ENCODE peak calls at places on chromosomes 5 and 9, in nine cellular contexts. One of them, this sample, is unnamed.

GRCh38 chr9:20618361-20618799 is 3.9 kb downstream of the MLLT3 start:
- DNase-seq in pancreas: no peak
- DNase-seq in heart left ventricle: peak; percentile 53
- DNase-seq in PC-3: peak; percentile 87
- DNase-seq in tibial nerve: no peak
- DNase-seq in psoas muscle: no peak
- DNase-seq in A549: peak; percentile 66
- DNase-seq in astrocyte: peak; percentile 29
- DNase-seq in left ventricle myocardium inferior: no peak
- DNase-seq in this sample: no peak

GRCh38 chr9:112145886-112146285 is 29.2 kb downstream of the SUSD1 start:
- DNase-seq in PC-3: peak; percentile 91
- DNase-seq in tibial nerve: no peak
- DNase-seq in astrocyte: peak; percentile 45
- DNase-seq in left ventricle myocardium inferior: no peak
- DNase-seq in A549: peak; percentile 64
- DNase-seq in pancreas: no peak
- DNase-seq in heart left ventricle: no peak
- DNase-seq in psoas muscle: no peak
- DNase-seq in this sample: no peak

GRCh38 chr9:7216004-7216821 is 458.4 kb downstream of the KDM4C start:
- DNase-seq in tibial nerve: no peak
- DNase-seq in heart left ventricle: no peak
- DNase-seq in pancreas: no peak
- DNase-seq in astrocyte: peak; percentile 10
- DNase-seq in PC-3: peak; percentile 56
- DNase-seq in A549: peak; percentile 36
- DNase-seq in psoas muscle: no peak
- DNase-seq in left ventricle myocardium inferior: no peak
- DNase-seq in this sample: no peak

GRCh38 chr5:159331099-159331973 is 1.0 kb upstream of the IL12B start:
- DNase-seq in astrocyte: no peak
- DNase-seq in A549: peak; percentile 71
- DNase-seq in heart left ventricle: peak; percentile 70
- DNase-seq in tibial nerve: peak; percentile 66
- DNase-seq in pancreas: peak; percentile 84
- DNase-seq in PC-3: peak; percentile 58
- DNase-seq in psoas muscle: peak; percentile 66
- DNase-seq in left ventricle myocardium inferior: peak; percentile 72
- DNase-seq in this sample: peak; percentile 46

GRCh38 chr9:33818167-33818831 is 1.3 kb downstream of the UBE2R2 start:
- DNase-seq in astrocyte: no peak
- DNase-seq in pancreas: no peak
- DNase-seq in tibial nerve: no peak
- DNase-seq in PC-3: peak; percentile 14
- DNase-seq in psoas muscle: no peak
- DNase-seq in left ventricle myocardium inferior: peak; percentile 52
- DNase-seq in heart left ventricle: no peak
- DNase-seq in A549: peak; percentile 10
- DNase-seq in this sample: no peak

GRCh38 chr9:8560560-8561525 is 761.3 kb upstream of the DMAC1 start:
- DNase-seq in A549: peak; percentile 4
- DNase-seq in left ventricle myocardium inferior: no peak
- DNase-seq in pancreas: no peak
- DNase-seq in PC-3: no peak
- DNase-seq in psoas muscle: no peak
- DNase-seq in heart left ventricle: no peak
- DNase-seq in astrocyte: no peak
- DNase-seq in tibial nerve: no peak
- DNase-seq in this sample: no peak

GRCh38 chr5:119271758-119272730 is 83.8 kb upstream of the TNFAIP8 start:
- DNase-seq in heart left ventricle: no peak
- DNase-seq in left ventricle myocardium inferior: no peak
- DNase-seq in psoas muscle: no peak
- DNase-seq in astrocyte: no peak
- DNase-seq in A549: no peak
- DNase-seq in PC-3: peak; percentile 62
- DNase-seq in tibial nerve: no peak
- DNase-seq in pancreas: no peak
- DNase-seq in this sample: no peak

GRCh38 chr5:179974946-179975712 is 67.4 kb upstream of the TBC1D9B start:
- DNase-seq in astrocyte: no peak
- DNase-seq in psoas muscle: no peak
- DNase-seq in PC-3: peak; percentile 33
- DNase-seq in tibial nerve: no peak
- DNase-seq in pancreas: no peak
- DNase-seq in A549: peak; percentile 46
- DNase-seq in heart left ventricle: no peak
- DNase-seq in left ventricle myocardium inferior: no peak
- DNase-seq in this sample: peak; percentile 62

GRCh38 chr9:125258832-125259534 is 2.6 kb upstream of the GAPVD1 start:
- DNase-seq in A549: no peak
- DNase-seq in astrocyte: no peak
- DNase-seq in pancreas: no peak
- DNase-seq in left ventricle myocardium inferior: no peak
- DNase-seq in psoas muscle: no peak
- DNase-seq in tibial nerve: no peak
- DNase-seq in PC-3: peak; percentile 9
- DNase-seq in heart left ventricle: no peak
- DNase-seq in this sample: no peak

GRCh38 chr5:52392321-52392720 is 395.4 kb upstream of the ITGA1 start:
- DNase-seq in A549: no peak
- DNase-seq in PC-3: no peak
- DNase-seq in heart left ventricle: no peak
- DNase-seq in tibial nerve: no peak
- DNase-seq in left ventricle myocardium inferior: no peak
- DNase-seq in psoas muscle: no peak
- DNase-seq in astrocyte: no peak
- DNase-seq in pancreas: no peak
- DNase-seq in this sample: no peak

DNA sequence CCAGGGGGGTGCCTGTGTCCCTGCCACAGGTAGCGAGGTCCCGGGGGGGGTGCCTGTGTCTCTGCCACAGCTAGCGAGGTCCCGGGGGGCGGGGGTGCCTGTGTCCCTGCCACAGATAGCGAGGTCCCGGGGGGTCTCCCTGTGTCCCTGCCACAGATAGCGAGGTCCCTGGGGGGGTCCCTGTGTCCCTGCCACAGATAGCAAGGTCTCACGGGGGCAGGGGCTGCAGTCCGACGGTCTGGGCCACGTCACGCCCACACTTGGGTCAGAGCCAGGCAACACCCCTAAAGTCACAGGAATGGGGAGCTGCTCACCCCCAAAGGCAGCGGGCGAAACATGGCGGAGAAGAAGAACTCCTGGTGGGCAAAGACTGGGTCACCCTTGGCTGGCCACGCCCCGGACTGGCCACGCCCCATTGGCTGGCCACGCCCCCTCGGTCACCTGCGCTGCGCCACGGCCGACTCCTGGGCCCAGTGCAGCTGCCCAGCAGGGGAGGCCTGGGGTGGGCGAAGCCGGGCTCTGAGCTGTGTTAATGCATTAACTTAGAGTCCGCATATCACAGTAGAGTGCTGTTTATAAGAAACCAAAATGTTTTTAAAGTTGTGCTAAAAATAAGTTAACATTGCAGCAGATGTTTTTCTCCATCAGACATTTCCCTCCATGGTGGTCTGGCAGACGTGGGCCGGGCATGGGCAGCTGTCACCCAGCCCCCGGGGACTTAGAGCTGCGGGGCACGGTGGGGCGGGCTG is 7.0 kb downstream of the NOXA1 start:
- DNase-seq in left ventricle myocardium inferior: no peak
- DNase-seq in pancreas: peak; percentile 67
- DNase-seq in astrocyte: no peak
- DNase-seq in tibial nerve: no peak
- DNase-seq in PC-3: peak; percentile 40
- DNase-seq in psoas muscle: peak; percentile 11
- DNase-seq in heart left ventricle: no peak
- DNase-seq in A549: no peak
- DNase-seq in this sample: no peak
- H3K4me3 ChIP-seq in left ventricle myocardium inferior: no peak overlapping the region
- H3K4me3 ChIP-seq in pancreas: no peak overlapping the region
- H3K4me3 ChIP-seq in astrocyte: no peak overlapping the region
- H3K4me3 ChIP-seq in tibial nerve: no peak overlapping the region
- H3K4me3 ChIP-seq in PC-3: no peak overlapping the region
- H3K4me3 ChIP-seq in psoas muscle: no peak overlapping the region
- H3K4me3 ChIP-seq in heart left ventricle: no peak overlapping the region
- H3K4me3 ChIP-seq in A549: peak overlapping the region; percentile 30
- H3K4me3 ChIP-seq in this sample: no peak overlapping the region

GRCh38 chr5:115542651-115543364 is 1.8 kb downstream of the FEM1C start:
- DNase-seq in psoas muscle: no peak
- DNase-seq in astrocyte: no peak
- DNase-seq in A549: no peak
- DNase-seq in heart left ventricle: no peak
- DNase-seq in pancreas: no peak
- DNase-seq in left ventricle myocardium inferior: no peak
- DNase-seq in PC-3: peak; percentile 9
- DNase-seq in tibial nerve: no peak
- DNase-seq in this sample: no peak
- H3K27ac ChIP-seq in psoas muscle: peak overlapping the region; percentile 98
- H3K27ac ChIP-seq in astrocyte: peak overlapping the region; percentile 92
- H3K27ac ChIP-seq in A549: no peak overlapping the region
- H3K27ac ChIP-seq in heart left ventricle: peak overlapping the region; percentile 96
- H3K27ac ChIP-seq in pancreas: peak overlapping the region; percentile 89
- H3K27ac ChIP-seq in left ventricle myocardium inferior: peak overlapping the region; percentile 96
- H3K27ac ChIP-seq in PC-3: no peak overlapping the region
- H3K27ac ChIP-seq in tibial nerve: peak overlapping the region; percentile 97
- H3K27ac ChIP-seq in this sample: peak overlapping the region; percentile 95

GRCh38 chr9:121643473-121643872 is 8.0 kb upstream of the DAB2IP start:
- DNase-seq in pancreas: no peak
- DNase-seq in PC-3: no peak
- DNase-seq in heart left ventricle: no peak
- DNase-seq in tibial nerve: no peak
- DNase-seq in psoas muscle: no peak
- DNase-seq in astrocyte: no peak
- DNase-seq in left ventricle myocardium inferior: no peak
- DNase-seq in A549: no peak
- DNase-seq in this sample: no peak
- TF ChIP-seq CTCF in pancreas: no peak
- TF ChIP-seq CTCF in PC-3: no peak
- TF ChIP-seq CTCF in heart left ventricle: no peak
- TF ChIP-seq CTCF in tibial nerve: no peak
- TF ChIP-seq CTCF in psoas muscle: no peak
- TF ChIP-seq CTCF in astrocyte: no peak
- TF ChIP-seq CTCF in left ventricle myocardium inferior: no peak
- TF ChIP-seq CTCF in A549: no peak
- TF ChIP-seq CTCF in this sample: no peak

GRCh38 chr9:105245720-105246161 is 1.3 kb downstream of the SLC44A1 start:
- DNase-seq in left ventricle myocardium inferior: no peak
- DNase-seq in astrocyte: no peak
- DNase-seq in psoas muscle: no peak
- DNase-seq in A549: no peak
- DNase-seq in heart left ventricle: no peak
- DNase-seq in PC-3: no peak
- DNase-seq in pancreas: no peak
- DNase-seq in tibial nerve: peak; percentile 40
- DNase-seq in this sample: no peak

GRCh38 chr9:105244996-105245719 is 707 bp downstream of the SLC44A1 start:
- DNase-seq in A549: peak; percentile 37
- DNase-seq in PC-3: peak; percentile 49
- DNase-seq in heart left ventricle: peak; percentile 40
- DNase-seq in astrocyte: no peak
- DNase-seq in pancreas: peak; percentile 86
- DNase-seq in tibial nerve: no peak
- DNase-seq in psoas muscle: peak; percentile 43
- DNase-seq in left ventricle myocardium inferior: peak; percentile 29
- DNase-seq in this sample: no peak

GRCh38 chr9:105244274-105244995 is at the start of gene SLC44A1:
- DNase-seq in pancreas: peak; percentile 98
- DNase-seq in left ventricle myocardium inferior: peak; percentile 98
- DNase-seq in PC-3: peak; percentile 90
- DNase-seq in astrocyte: peak; percentile 88
- DNase-seq in psoas muscle: peak; percentile 99
- DNase-seq in heart left ventricle: peak; percentile 97
- DNase-seq in A549: peak; percentile 96
- DNase-seq in tibial nerve: peak; percentile 89
- DNase-seq in this sample: peak; percentile 98

GRCh38 chr9:105248691-105249090 is 4.2 kb downstream of the SLC44A1 start:
- DNase-seq in heart left ventricle: no peak
- DNase-seq in tibial nerve: no peak
- DNase-seq in left ventricle myocardium inferior: no peak
- DNase-seq in psoas muscle: no peak
- DNase-seq in A549: no peak
- DNase-seq in PC-3: no peak
- DNase-seq in pancreas: no peak
- DNase-seq in astrocyte: no peak
- DNase-seq in this sample: no peak

GRCh38 chr9:105246656-105247162 is 2.3 kb downstream of the SLC44A1 start:
- DNase-seq in tibial nerve: no peak
- DNase-seq in heart left ventricle: no peak
- DNase-seq in psoas muscle: no peak
- DNase-seq in pancreas: no peak
- DNase-seq in astrocyte: no peak
- DNase-seq in A549: no peak
- DNase-seq in left ventricle myocardium inferior: no peak
- DNase-seq in PC-3: no peak
- DNase-seq in this sample: no peak
- H3K4me3 ChIP-seq in tibial nerve: no peak overlapping the region
- H3K4me3 ChIP-seq in heart left ventricle: peak overlapping the region; percentile 70
- H3K4me3 ChIP-seq in psoas muscle: peak overlapping the region; percentile 83
- H3K4me3 ChIP-seq in pancreas: no peak overlapping the region
- H3K4me3 ChIP-seq in astrocyte: no peak overlapping the region
- H3K4me3 ChIP-seq in A549: no peak overlapping the region
- H3K4me3 ChIP-seq in left ventricle myocardium inferior: peak overlapping the region; percentile 83
- H3K4me3 ChIP-seq in PC-3: peak overlapping the region; percentile 87
- H3K4me3 ChIP-seq in this sample: peak overlapping the region; percentile 67

GRCh38 chr9:132125944-132126720 is 35.7 kb upstream of the NTNG2 start:
- DNase-seq in A549: no peak
- DNase-seq in astrocyte: no peak
- DNase-seq in left ventricle myocardium inferior: no peak
- DNase-seq in PC-3: no peak
- DNase-seq in heart left ventricle: no peak
- DNase-seq in pancreas: no peak
- DNase-seq in psoas muscle: no peak
- DNase-seq in tibial nerve: no peak
- DNase-seq in this sample: no peak

GRCh38 chr9:132126837-132127236 is 35.0 kb upstream of the NTNG2 start:
- DNase-seq in PC-3: no peak
- DNase-seq in pancreas: no peak
- DNase-seq in heart left ventricle: no peak
- DNase-seq in A549: no peak
- DNase-seq in left ventricle myocardium inferior: no peak
- DNase-seq in astrocyte: no peak
- DNase-seq in tibial nerve: no peak
- DNase-seq in psoas muscle: no peak
- DNase-seq in this sample: peak; percentile 23

GRCh38 chr9:132128191-132128590 is 33.7 kb upstream of the NTNG2 start:
- DNase-seq in heart left ventricle: no peak
- DNase-seq in psoas muscle: no peak
- DNase-seq in left ventricle myocardium inferior: no peak
- DNase-seq in pancreas: no peak
- DNase-seq in PC-3: no peak
- DNase-seq in tibial nerve: no peak
- DNase-seq in astrocyte: no peak
- DNase-seq in A549: no peak
- DNase-seq in this sample: no peak

GRCh38 chr9:132124800-132125199 is 37.1 kb upstream of the NTNG2 start:
- DNase-seq in left ventricle myocardium inferior: no peak
- DNase-seq in psoas muscle: no peak
- DNase-seq in PC-3: no peak
- DNase-seq in heart left ventricle: no peak
- DNase-seq in pancreas: no peak
- DNase-seq in A549: no peak
- DNase-seq in astrocyte: no peak
- DNase-seq in tibial nerve: no peak
- DNase-seq in this sample: no peak

GRCh38 chr9:132125361-132125760 is 36.5 kb upstream of the NTNG2 start:
- DNase-seq in left ventricle myocardium inferior: no peak
- DNase-seq in A549: no peak
- DNase-seq in psoas muscle: no peak
- DNase-seq in tibial nerve: no peak
- DNase-seq in heart left ventricle: no peak
- DNase-seq in pancreas: peak; percentile 14
- DNase-seq in astrocyte: no peak
- DNase-seq in PC-3: no peak
- DNase-seq in this sample: no peak
- H3K27ac ChIP-seq in left ventricle myocardium inferior: no peak overlapping the region
- H3K27ac ChIP-seq in A549: no peak overlapping the region
- H3K27ac ChIP-seq in psoas muscle: no peak overlapping the region
- H3K27ac ChIP-seq in tibial nerve: no peak overlapping the region
- H3K27ac ChIP-seq in heart left ventricle: no peak overlapping the region
- H3K27ac ChIP-seq in pancreas: no peak overlapping the region
- H3K27ac ChIP-seq in astrocyte: no peak overlapping the region
- H3K27ac ChIP-seq in PC-3: no peak overlapping the region
- H3K27ac ChIP-seq in this sample: no peak overlapping the region

This sample was measured in dorsolateral prefrontal cortex.